ENCODE peak calls at places on chromosomes 3 and 15, in nine cellular contexts. G is endothelial cell of umbilical vein, K is breast epithelium, X is K562, N is HCT116, O is stomach, A is prostate gland, U is H1, B is GM12891. P is an unnamed sample.

GRCh38 chr15:33988384-33988783 is 20.1 kb downstream of the CHRM5 start:
- DNase-seq in G (peak; percentile 20), K (no peak), X (no peak), N (no peak), O (no peak), A (no peak), U (no peak), B (no peak), P (no peak)

GRCh38 chr3:197000211-197000610 is 29.4 kb downstream of the MELTF start:
- DNase-seq in G (no peak), K (no peak), X (no peak), N (no peak), O (no peak), A (no peak), U (no peak), B (no peak), P (no peak)

GRCh38 chr15:97688177-97688576 is 272.3 kb upstream of the ARRDC4 start:
- DNase-seq in G (no peak), K (no peak), X (no peak), N (no peak), O (no peak), A (no peak), U (no peak), B (no peak), P (no peak)

GRCh38 chr3:129632556-129632955 is 26.1 kb upstream of the PLXND1 start:
- DNase-seq in G (no peak), K (no peak), X (no peak), N (no peak), O (no peak), A (no peak), U (no peak), B (no peak), P (no peak)

GRCh38 chr15:59329570-59330350 is 42.9 kb downstream of the MYO1E start:
- DNase-seq in G (no peak), K (no peak), X (no peak), N (peak; percentile 35), O (peak; percentile 47), A (no peak), U (no peak), B (no peak), P (no peak)

GRCh38 chr3:194894538-194894937 is 208.9 kb downstream of the FAM43A start:
- DNase-seq in G (no peak), K (no peak), X (no peak), N (no peak), O (no peak), A (no peak), U (no peak), B (no peak), P (no peak)

GRCh38 chr3:98521897-98522537 is 685 bp downstream of the CLDND1 start:
- DNase-seq in G (peak; percentile 74), K (no peak), X (peak; percentile 60), N (peak; percentile 42), O (peak; percentile 54), A (peak; percentile 55), U (no peak), B (no peak), P (no peak)

GRCh38 chr3:193890036-193890897 is 245.7 kb upstream of the HES1 start:
- DNase-seq in G (no peak), K (no peak), X (no peak), N (no peak), O (peak; percentile 21), A (no peak), U (no peak), B (no peak), P (no peak)

GRCh38 chr3:28349397-28350000 is 875 bp upstream of the AZI2 start:
- DNase-seq in G (no peak), K (no peak), X (no peak), N (peak; percentile 69), O (no peak), A (no peak), U (no peak), B (no peak), P (no peak)

GRCh38 chr15:40511093-40511471 is 40.3 kb downstream of the CHST14 start:
- DNase-seq in G (no peak), K (no peak), X (no peak), N (no peak), O (no peak), A (no peak), U (no peak), B (no peak), P (no peak)

GRCh38 chr3:23219117-23219516 is 16.0 kb downstream of the UBE2E2 start:
- DNase-seq in G (no peak), K (no peak), X (no peak), N (no peak), O (no peak), A (no peak), U (no peak), B (no peak), P (no peak)

GRCh38 chr15:97961067-97961954 is 808 bp downstream of the ARRDC4 start:
- DNase-seq in G (no peak), K (peak; percentile 54), X (peak; percentile 23), N (peak; percentile 1), O (peak; percentile 53), A (peak; percentile 18), U (peak; percentile 78), B (no peak), P (no peak)

GRCh38 chr3:163476179-163476578 is 1602.1 kb downstream of the SI start:
- DNase-seq in G (no peak), K (no peak), X (peak; percentile 6), N (peak; percentile 24), O (no peak), A (no peak), U (no peak), B (no peak), P (peak; percentile 56)

GRCh38 chr15:42090375-42090774 is 4.0 kb downstream of the PLA2G4D start:
- DNase-seq in G (no peak), K (no peak), X (no peak), N (no peak), O (peak; percentile 24), A (no peak), U (no peak), B (no peak), P (no peak)

GRCh38 chr3:103813955-103814354 is 1379.1 kb downstream of the ZPLD1 start:
- DNase-seq in G (no peak), K (no peak), X (no peak), N (no peak), O (no peak), A (no peak), U (no peak), B (no peak), P (no peak)

GRCh38 chr3:22236490-22237271 is 485.7 kb upstream of the ZNF385D start:
- DNase-seq in G (no peak), K (no peak), X (no peak), N (no peak), O (no peak), A (no peak), U (no peak), B (no peak), P (no peak)

GRCh38 chr15:95760508-95760907 is 570.0 kb upstream of the NR2F2 start:
- DNase-seq in G (peak; percentile 23), K (no peak), X (peak; percentile 56), N (no peak), O (no peak), A (no peak), U (peak; percentile 55), B (no peak), P (no peak)

GRCh38 chr3:40970067-40970466 is 229.2 kb upstream of the CTNNB1 start:
- DNase-seq in G (no peak), K (no peak), X (no peak), N (no peak), O (no peak), A (no peak), U (no peak), B (no peak), P (no peak)

GRCh38 chr3:32457971-32458471 is 44.6 kb downstream of the CMTM6 start:
- DNase-seq in G (peak; percentile 71), K (no peak), X (peak; percentile 17), N (no peak), O (no peak), A (no peak), U (peak; percentile 42), B (no peak), P (no peak)
- TF ChIP-seq POLR2AphosphoS5 in G (peak; percentile 24), K (no peak), X (no peak), N (no peak), O (no peak), A (no peak), U (no peak), B (no peak), P (no peak)

DNA sequence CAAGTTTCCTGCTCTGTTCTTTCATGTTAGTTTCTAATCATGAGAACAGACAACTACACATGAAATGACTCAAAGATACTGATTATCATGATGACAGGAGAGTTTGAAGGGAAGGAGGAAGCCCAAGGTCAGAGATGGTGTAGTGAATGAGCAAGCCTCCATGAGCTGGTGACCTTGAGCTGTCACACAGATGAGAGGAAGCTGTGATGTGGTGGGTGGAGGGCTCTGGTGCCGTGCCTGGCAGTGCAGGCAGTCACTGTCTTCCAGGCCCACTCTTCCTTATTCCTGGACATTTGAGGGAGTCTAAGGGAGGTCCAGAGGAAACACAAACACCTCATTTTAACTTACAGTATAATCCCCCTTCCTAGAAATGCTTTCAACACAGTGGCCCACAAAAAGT is 133.4 kb upstream of the ROPN1 start:
- DNase-seq in G (no peak), K (no peak), X (no peak), N (no peak), O (no peak), A (no peak), U (no peak), B (no peak), P (no peak)
- TF ChIP-seq POLR2AphosphoS5 in G (no peak), K (no peak), X (no peak), N (no peak), O (no peak), A (no peak), U (no peak), B (no peak), P (no peak)

GRCh38 chr3:50153782-50154475 is 1.2 kb upstream of the SEMA3F start:
- DNase-seq in G (no peak), K (no peak), X (no peak), N (no peak), O (no peak), A (no peak), U (no peak), B (no peak), P (no peak)

GRCh38 chr3:50155891-50156290 is 767 bp downstream of the SEMA3F start:
- DNase-seq in G (peak; percentile 42), K (no peak), X (no peak), N (no peak), O (no peak), A (no peak), U (peak; percentile 68), B (no peak), P (no peak)

GRCh38 chr3:50154476-50154839 is 666 bp upstream of the SEMA3F start:
- DNase-seq in G (peak; percentile 47), K (no peak), X (no peak), N (no peak), O (no peak), A (no peak), U (no peak), B (no peak), P (no peak)

GRCh38 chr3:50155491-50155878 is 361 bp downstream of the SEMA3F start:
- DNase-seq in G (no peak), K (no peak), X (no peak), N (no peak), O (no peak), A (no peak), U (peak; percentile 63), B (no peak), P (no peak)

GRCh38 chr3:50154840-50155490 is at the start of gene SEMA3F:
- DNase-seq in G (peak; percentile 72), K (peak; percentile 75), X (peak; percentile 74), N (no peak), O (peak; percentile 83), A (peak; percentile 72), U (peak; percentile 83), B (peak; percentile 98), P (no peak)
- TF ChIP-seq POLR2AphosphoS5 in G (peak; percentile 81), K (no peak), X (no peak), N (peak; percentile 76), O (peak; percentile 94), A (peak; percentile 60), U (no peak), B (no peak), P (no peak)

GRCh38 chr3:123276346-123276745 is 74.6 kb downstream of the SEC22A start:
- DNase-seq in G (no peak), K (no peak), X (no peak), N (no peak), O (no peak), A (no peak), U (no peak), B (no peak), P (no peak)
- TF ChIP-seq POLR2AphosphoS5 in G (no peak), K (no peak), X (no peak), N (no peak), O (no peak), A (no peak), U (no peak), B (no peak), P (no peak)